ENCODE peak calls at places on chromosomes 7 and 10, in four cellular contexts. M is pancreas; K is naive thymus-derived CD4-positive, alpha-beta T cell; Y is neural progenitor cell. R is an unnamed sample. For H3K4me1 and H3K36me3, the result is how much of the 10 kb centered on the place peaks cover.

GRCh38 chr7:85191383-85191782 is 4.5 kb upstream of the SEMA3D start:
- DNase-seq in K (no peak), Y (peak), M (no peak), R (no peak)

GRCh38 chr7:37510043-37510634 is 61.5 kb upstream of the ELMO1 start:
- DNase-seq in K (peak), M (no peak), Y (peak), R (no peak)

GRCh38 chr7:35258125-35258890 is 4.4 kb upstream of the TBX20 start:
- DNase-seq in K (no peak), M (no peak), Y (peak), R (no peak)

GRCh38 chr7:136213012-136213411 is 235.9 kb upstream of the MTPN start:
- DNase-seq in K (no peak), Y (no peak), M (no peak), R (no peak)

GRCh38 chr7:134140889-134141867 is 14.0 kb downstream of the LRGUK start:
- DNase-seq in K (peak), M (peak), Y (peak), R (peak)

GRCh38 chr10:111316607-111317006 is 239.8 kb downstream of the ADRA2A start:
- DNase-seq in K (no peak), M (no peak), Y (peak), R (no peak)

GRCh38 chr7:23927709-23928108 is 217.7 kb downstream of the STK31 start:
- DNase-seq in Y (no peak), M (no peak), K (no peak), R (no peak)

GRCh38 chr10:7980196-7980595 is 74.3 kb upstream of the GATA3 start:
- DNase-seq in M (no peak), Y (no peak), K (no peak), R (no peak)

GRCh38 chr10:6297951-6298381 is 95.2 kb downstream of the PFKFB3 start:
- DNase-seq in M (no peak), K (no peak), Y (no peak), R (no peak)

GRCh38 chr10:131081386-131081785 is 230.1 kb downstream of the TCERG1L start:
- DNase-seq in K (peak), Y (no peak), M (no peak), R (no peak)

GRCh38 chr7:28055161-28055544 is 125.4 kb downstream of the JAZF1 start:
- DNase-seq in K (no peak), Y (no peak), M (no peak), R (no peak)

GRCh38 chr10:121988361-121989324 is at the start of gene TACC2:
- DNase-seq in M (no peak), K (no peak), Y (no peak), R (no peak)

GRCh38 chr10:77355844-77356243 is 281.8 kb downstream of the KCNMA1 start:
- DNase-seq in Y (no peak), M (no peak), K (no peak), R (no peak)

GRCh38 chr10:49419005-49419404 is 23.1 kb upstream of the DRGX start:
- DNase-seq in Y (no peak), M (no peak), K (no peak), R (no peak)

GRCh38 chr7:73830618-73830871 is 251 bp upstream of the CLDN4 start:
- DNase-seq in Y (no peak), M (no peak), K (no peak), R (no peak)
- H3K4me1 ChIP-seq in Y (under half), M (under half), K (under half), R (under half)

DNA sequence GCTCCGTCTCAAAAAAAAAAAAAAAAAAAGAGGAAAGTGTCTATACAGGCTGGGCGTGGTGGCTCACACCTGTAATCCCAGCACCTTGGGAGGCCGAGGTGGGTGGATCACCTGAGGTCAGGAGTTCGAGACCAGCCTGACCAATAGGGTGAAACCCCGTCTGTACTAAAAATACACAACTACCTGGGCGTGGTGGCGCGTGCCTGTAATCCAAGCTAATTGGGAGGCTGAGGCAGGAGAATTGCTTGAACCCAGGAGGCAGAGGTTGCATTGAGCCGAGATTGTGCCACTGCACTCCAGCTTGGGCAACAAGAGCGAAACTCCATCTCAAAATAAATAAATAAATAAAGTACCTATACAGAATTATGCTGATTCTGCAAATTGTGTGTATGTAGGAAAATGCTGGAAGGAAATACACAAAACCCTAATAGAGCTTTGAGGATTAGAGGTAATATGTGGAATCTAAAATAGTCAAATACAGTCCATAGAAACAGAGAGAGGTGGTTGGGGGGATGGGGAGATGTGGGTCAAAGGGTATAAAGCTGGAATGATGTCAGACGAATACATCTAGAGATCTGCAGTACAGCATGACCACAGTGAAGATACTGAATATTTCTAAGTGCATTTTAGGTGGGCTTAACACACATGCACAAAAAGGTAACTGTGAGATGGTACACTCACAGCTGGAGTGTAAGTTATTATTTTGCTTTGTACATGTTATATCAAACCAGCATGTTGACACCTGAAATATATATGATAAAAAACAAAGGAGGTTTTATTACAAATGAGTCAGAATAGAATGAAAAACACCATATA is 174.5 kb upstream of the KLF14 start:
- DNase-seq in M (no peak), K (no peak), Y (no peak), R (no peak)
- H3K27ac ChIP-seq in M (no peak), K (no peak), Y (no peak), R (no peak)

DNA sequence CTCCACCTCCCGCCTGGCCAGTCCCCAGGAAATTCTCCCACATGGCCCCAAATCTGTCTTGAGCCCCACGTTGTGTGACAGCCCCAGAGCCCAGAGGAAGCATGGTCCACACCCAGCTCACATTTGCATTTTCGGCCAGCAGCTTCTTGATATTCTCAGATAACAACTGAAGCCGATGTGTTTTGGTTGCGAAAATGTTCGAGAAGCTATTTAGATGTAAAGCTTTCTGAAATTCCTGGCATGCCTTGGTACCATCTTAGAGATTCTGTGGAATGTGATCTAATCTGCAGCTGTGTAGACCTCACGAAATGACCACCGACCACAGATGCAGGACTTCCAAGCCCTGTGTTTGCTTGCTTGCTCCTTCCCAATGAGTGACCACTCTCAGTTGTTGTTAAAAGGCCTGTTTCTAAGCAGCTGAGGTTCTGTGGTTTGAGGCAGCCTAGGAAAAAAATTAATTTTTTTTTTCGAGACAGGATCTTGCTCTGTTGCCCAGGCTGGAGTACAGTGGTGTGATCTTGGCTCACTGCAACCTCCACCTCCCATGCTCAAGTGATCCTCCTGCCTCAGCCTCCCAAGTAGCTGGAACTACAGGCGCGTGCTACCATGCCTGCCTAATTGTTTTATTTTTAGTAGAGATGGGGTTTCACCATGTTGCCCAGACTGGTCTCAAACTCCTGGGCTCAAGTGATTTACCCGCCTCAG is 8.8 kb downstream of the SLC4A2 start:
- DNase-seq in K (no peak), Y (no peak), M (no peak), R (no peak)
- H3K36me3 ChIP-seq in K (under half), Y (under half), M (under half), R (under half)

GRCh38 chr7:143315782-143316181 is at the start of gene CLCN1:
- DNase-seq in M (no peak), K (no peak), Y (no peak), R (no peak)
- H3K4me1 ChIP-seq in M (under half), K (under half), Y (under half), R (under half)

DNA sequence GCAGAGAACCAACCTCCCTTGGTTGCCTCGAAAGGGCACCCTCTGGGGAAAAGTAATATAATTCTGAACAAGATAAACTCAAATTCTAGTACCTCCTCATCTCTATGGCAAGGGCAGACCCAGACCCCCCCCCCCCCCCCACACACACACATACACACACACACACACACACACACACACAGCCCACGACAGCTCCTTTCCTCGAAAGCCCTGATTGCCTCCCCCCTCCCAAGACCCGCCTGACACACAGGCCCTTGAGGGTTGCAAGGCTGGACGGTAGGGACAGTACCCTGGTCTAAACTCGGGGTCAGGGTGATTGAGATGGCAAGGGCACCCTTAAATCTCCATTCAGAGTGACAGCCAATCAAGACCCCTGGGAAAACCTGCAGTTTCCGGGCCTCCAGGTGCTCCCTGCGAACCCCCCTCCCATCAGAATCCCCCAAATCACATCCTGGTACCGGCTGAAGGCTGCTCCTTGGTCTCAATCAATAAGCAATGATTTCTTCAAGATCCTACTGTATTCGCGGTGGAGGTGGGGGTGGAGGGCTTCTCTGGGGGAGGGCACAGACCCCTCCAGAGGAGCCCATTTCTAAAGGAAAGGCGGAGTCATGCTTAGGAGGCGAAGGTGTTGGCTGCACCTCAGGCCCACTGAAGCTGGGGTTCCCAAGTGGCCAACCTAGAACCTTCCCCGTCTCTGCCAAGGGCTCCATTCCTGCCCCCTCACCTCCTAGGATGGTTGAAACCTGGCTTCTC is 100.7 kb downstream of the HIP1 start:
- DNase-seq in M (no peak), Y (peak), K (no peak), R (no peak)
- H3K27ac ChIP-seq in M (no peak), Y (peak), K (no peak), R (no peak)

GRCh38 chr7:102101926-102102325 is 184.7 kb upstream of the SH2B2 start:
- DNase-seq in M (no peak), K (no peak), Y (no peak), R (no peak)

GRCh38 chr7:102104245-102104644 is 182.4 kb upstream of the SH2B2 start:
- DNase-seq in M (no peak), K (no peak), Y (no peak), R (no peak)

GRCh38 chr7:102099474-102099873 is 187.2 kb upstream of the SH2B2 start:
- DNase-seq in Y (no peak), M (no peak), K (no peak), R (no peak)

GRCh38 chr7:102101111-102101551 is 185.5 kb upstream of the SH2B2 start:
- DNase-seq in M (no peak), Y (no peak), K (no peak), R (no peak)

DNA sequence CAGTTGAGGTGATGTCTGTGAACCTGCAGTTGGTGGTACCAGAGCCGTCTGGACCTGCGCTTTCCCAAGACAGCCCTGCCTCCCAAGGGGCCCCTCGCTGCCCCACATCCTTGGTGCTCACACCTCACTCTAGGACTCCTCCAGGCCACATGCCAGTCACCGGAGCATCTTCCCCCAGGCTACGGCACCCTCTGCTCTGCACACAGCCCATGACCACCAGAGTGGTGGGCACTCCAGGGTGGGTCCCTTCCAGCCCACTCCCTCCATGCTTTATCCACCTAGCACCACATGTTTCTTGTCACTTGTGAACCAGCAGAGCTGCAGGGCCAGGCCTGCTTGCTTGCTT is 183.7 kb upstream of the SH2B2 start:
- DNase-seq in Y (no peak), K (no peak), M (no peak), R (no peak)
- H3K36me3 ChIP-seq in Y (under half), K (under half), M (under half), R (under half)

GRCh38 chr10:3741688-3742461 is 43.1 kb downstream of the KLF6 start:
- DNase-seq in K (no peak), Y (no peak), M (no peak), R (no peak)
- H3K4me1 ChIP-seq in K (under half), Y (under half), M (under half), R (under half)

GRCh38 chr7:101237206-101238067 is at the start of gene CLDN15:
- DNase-seq in Y (no peak), K (no peak), M (peak), R (no peak)
- H3K27ac ChIP-seq in Y (no peak), K (no peak), M (peak), R (no peak)

GRCh38 chr7:70700935-70701425 is 431.0 kb upstream of the GALNT17 start:
- DNase-seq in K (no peak), Y (peak), M (no peak), R (no peak)

GRCh38 chr7:70704921-70705346 is 427.0 kb upstream of the GALNT17 start:
- DNase-seq in Y (no peak), K (no peak), M (no peak), R (no peak)

GRCh38 chr7:70701487-70701886 is 430.5 kb upstream of the GALNT17 start:
- DNase-seq in Y (no peak), M (no peak), K (no peak), R (no peak)

GRCh38 chr7:70706204-70706603 is 425.7 kb upstream of the GALNT17 start:
- DNase-seq in M (no peak), K (no peak), Y (no peak), R (no peak)

DNA sequence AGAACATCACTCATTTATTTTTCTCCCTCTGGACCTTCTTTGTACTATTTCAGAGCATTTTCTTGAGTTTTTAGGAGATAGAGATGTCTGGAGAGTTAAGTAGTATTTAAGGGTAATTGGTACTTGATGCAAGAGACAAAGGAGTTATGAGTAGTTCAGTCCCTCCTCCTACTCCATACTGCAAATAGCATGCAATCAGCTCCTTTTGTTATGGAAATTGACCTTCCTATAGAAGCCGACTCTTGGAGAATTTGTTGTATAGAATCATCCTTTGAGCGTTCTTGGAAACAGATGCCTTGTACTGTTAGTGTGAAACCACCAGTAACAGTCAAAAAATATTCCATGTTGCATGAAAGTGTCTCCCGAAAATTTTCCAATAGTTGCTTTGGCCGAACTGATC is 428.2 kb upstream of the GALNT17 start:
- DNase-seq in M (no peak), K (no peak), Y (peak), R (no peak)
- H3K36me3 ChIP-seq in M (under half), K (under half), Y (under half), R (under half)

DNA sequence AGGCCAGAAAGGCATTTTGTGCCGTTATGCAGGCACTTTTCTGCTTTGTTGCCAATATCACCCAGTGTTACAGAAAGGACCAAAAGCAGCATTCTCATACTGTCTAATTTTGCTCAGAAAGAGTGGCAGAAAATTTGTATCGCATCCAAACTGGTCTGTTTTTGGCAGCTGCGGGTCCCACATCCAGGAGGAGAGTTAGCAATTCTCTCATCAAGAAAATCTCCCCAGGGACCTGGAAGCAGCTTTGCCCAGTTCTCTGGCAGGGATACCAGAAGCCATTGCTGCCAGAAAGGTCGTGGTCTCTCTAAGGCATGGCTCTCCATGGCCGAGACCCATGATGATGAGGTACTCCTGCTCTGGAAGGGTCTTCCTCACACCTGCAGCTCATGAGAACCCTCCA is 489.2 kb upstream of the ZMIZ1 start:
- DNase-seq in M (no peak), K (no peak), Y (no peak), R (no peak)
- H3K4me1 ChIP-seq in M (under half), K (under half), Y (under half), R (under half)

R was measured in CD8-positive, alpha-beta memory T cell.